ENCODE peak calls at places on chromosomes 13 and 19, in four cellular contexts. R, J, H and Z are unnamed samples.

GRCh38 chr19:5205937-5206750 is 134.5 kb downstream of the PTPRS start:
- DNase-seq in R (no peak), J (no peak), H (no peak), Z (no peak)

GRCh38 chr13:105446197-105446596 is 1089.3 kb downstream of the EFNB2 start:
- DNase-seq in H (no peak), R (no peak), J (no peak), Z (no peak)

GRCh38 chr19:55460670-55461258 is 678 bp downstream of the ISOC2 start:
- DNase-seq in H (peak; percentile 78), J (peak; percentile 80), R (peak; percentile 82), Z (no peak)

GRCh38 chr19:8452446-8453123 is 7.8 kb downstream of the HNRNPM start:
- DNase-seq in R (no peak), H (no peak), J (no peak), Z (no peak)

GRCh38 chr13:51844862-51845573 is at the start of gene TMEM272:
- DNase-seq in R (peak; percentile 45), H (peak; percentile 73), J (peak; percentile 63), Z (peak; percentile 83)

GRCh38 chr19:48319647-48320537 is 5.5 kb upstream of the EMP3 start:
- DNase-seq in J (peak; percentile 67), R (peak; percentile 79), H (peak; percentile 89), Z (no peak)

GRCh38 chr13:37068962-37069361 is 9.5 kb upstream of the SUPT20H start:
- DNase-seq in J (no peak), R (peak; percentile 6), H (no peak), Z (no peak)

GRCh38 chr19:56333506-56333905 is 18.9 kb upstream of the ZSCAN5A start:
- DNase-seq in R (peak; percentile 69), J (peak; percentile 57), H (peak; percentile 44), Z (no peak)

GRCh38 chr13:41905600-41906254 is 55.2 kb downstream of the VWA8 start:
- DNase-seq in J (peak; percentile 59), H (no peak), R (peak; percentile 5), Z (no peak)

GRCh38 chr19:1401138-1401888 is at the start of gene GAMT:
- DNase-seq in J (peak; percentile 95), R (no peak), H (peak; percentile 55), Z (peak; percentile 90)